ENCODE peak calls at places on chromosome 22, in five cellular contexts. F is non-pigmented ciliary epithelial cell; B is T-helper 9 cell; Y is CD4-positive, alpha-beta T cell; S is hippocampal formation. P is an unnamed sample.

GRCh38 chr22:30830907-30831306 is 136.2 kb downstream of the OSBP2 start:
- DNase-seq in F (peak), Y (no peak), B (no peak), S (no peak), P (no peak)

GRCh38 chr22:43440103-43440387 is 28.2 kb downstream of the MPPED1 start:
- DNase-seq in S (no peak), B (no peak), Y (no peak), F (no peak), P (no peak)

GRCh38 chr22:29450222-29450621 is 11.8 kb downstream of the RFPL1 start:
- DNase-seq in Y (no peak), S (no peak), F (no peak), B (no peak), P (no peak)

GRCh38 chr22:21446128-21446826 is 20.9 kb upstream of the TMEM191C start:
- DNase-seq in F (no peak), S (no peak), Y (no peak), B (no peak), P (no peak)

GRCh38 chr22:43053176-43053575 is 36.0 kb downstream of the TTLL1 start:
- DNase-seq in B (no peak), S (no peak), F (no peak), Y (no peak), P (no peak)

GRCh38 chr22:25364736-25365241 is 145.3 kb downstream of the CRYBB2 start:
- DNase-seq in F (no peak), B (no peak), S (no peak), Y (no peak), P (no peak)

GRCh38 chr22:33861216-33861875 is 58.9 kb downstream of the LARGE1 start:
- DNase-seq in F (no peak), B (no peak), Y (no peak), S (no peak), P (no peak)

GRCh38 chr22:20606041-20606783 is 98.8 kb downstream of the MED15 start:
- DNase-seq in F (peak), Y (peak), S (no peak), B (peak), P (no peak)

GRCh38 chr22:32985899-32986772 is 72.0 kb downstream of the SYN3 start:
- DNase-seq in S (peak), B (no peak), F (peak), Y (peak), P (peak)

GRCh38 chr22:19317865-19318264 is 26.3 kb upstream of the CLTCL1 start:
- DNase-seq in F (no peak), S (no peak), B (no peak), Y (no peak), P (no peak)

GRCh38 chr22:50118557-50119168 is 28.9 kb downstream of the MOV10L1 start:
- DNase-seq in S (no peak), B (no peak), F (peak), Y (no peak), P (no peak)

GRCh38 chr22:42281284-42281683 is 10.8 kb upstream of the TCF20 start:
- DNase-seq in S (no peak), B (no peak), Y (no peak), F (no peak), P (no peak)

GRCh38 chr22:43923191-43923590 is 414 bp upstream of the PNPLA3 start:
- DNase-seq in B (no peak), Y (no peak), S (no peak), F (no peak), P (no peak)

GRCh38 chr22:38017272-38017920 is 33.0 kb upstream of the SOX10 start:
- DNase-seq in S (peak), F (no peak), Y (no peak), B (no peak), P (peak)

GRCh38 chr22:47173535-47174021 is 411.1 kb downstream of the TBC1D22A start:
- DNase-seq in B (no peak), Y (no peak), F (no peak), S (no peak), P (no peak)

GRCh38 chr22:36383110-36383581 is 4.6 kb downstream of the MYH9 start:
- DNase-seq in Y (peak), B (peak), F (peak), S (no peak), P (no peak)

GRCh38 chr22:33354928-33355327 is 296.7 kb upstream of the SYN3 start:
- DNase-seq in S (no peak), F (no peak), Y (no peak), B (no peak), P (no peak)

GRCh38 chr22:36331306-36331911 is 56.4 kb downstream of the MYH9 start:
- DNase-seq in F (peak), S (peak), Y (peak), B (peak), P (no peak)

GRCh38 chr22:39690901-39691620 is 120.5 kb downstream of the CACNA1I start:
- DNase-seq in Y (no peak), B (no peak), F (no peak), S (no peak), P (peak)

GRCh38 chr22:35921777-35922176 is 106.8 kb downstream of the RBFOX2 start:
- DNase-seq in Y (no peak), B (no peak), S (peak), F (peak), P (peak)

GRCh38 chr22:27438271-27438980 is 363.1 kb downstream of the MN1 start:
- DNase-seq in S (peak), B (no peak), Y (no peak), F (no peak), P (no peak)

GRCh38 chr22:23218867-23219251 is 38.5 kb downstream of the BCR start:
- DNase-seq in B (no peak), Y (no peak), F (no peak), S (no peak), P (no peak)

GRCh38 chr22:19853879-19854777 is 546 bp downstream of the GNB1L start:
- DNase-seq in F (no peak), Y (no peak), S (peak), B (no peak), P (no peak)